ENCODE peak calls at places on chromosomes 11 and 22, in eight cellular contexts. Q is mesenchymal stem cell, X is IMR-90, Y is fibroblast of lung, W is PC-3, G is HCT116, H is H9, B is HepG2. Z is an unnamed sample.

GRCh38 chr22:49917997-49918910 is at the start of the genes ALG12 and CRELD2:
- DNase-seq in Q (peak), X (peak), Y (peak), W (peak), G (peak), H (peak), B (peak), Z (peak)

GRCh38 chr11:65764434-65764833 is 16.3 kb downstream of the AP5B1 start:
- DNase-seq in Q (no peak), X (no peak), Y (no peak), W (no peak), G (no peak), H (no peak), B (peak), Z (no peak)

GRCh38 chr11:67055812-67056211 is 835 bp upstream of the RHOD start:
- DNase-seq in Q (no peak), X (peak), Y (no peak), W (peak), G (no peak), H (no peak), B (no peak), Z (peak)

GRCh38 chr11:2257023-2257700 is 13.2 kb downstream of the ASCL2 start:
- DNase-seq in Q (no peak), X (no peak), Y (no peak), W (peak), G (no peak), H (peak), B (no peak), Z (peak)

GRCh38 chr11:114416441-114416928 is 16.0 kb downstream of the RBM7 start:
- DNase-seq in Q (peak), X (peak), Y (peak), W (peak), G (no peak), H (no peak), B (no peak), Z (no peak)

GRCh38 chr11:85040166-85040565 is 587.0 kb downstream of the DLG2 start:
- DNase-seq in Q (no peak), X (peak), Y (peak), W (no peak), G (no peak), H (no peak), B (no peak), Z (no peak)

GRCh38 chr11:66020618-66021357 is 5.5 kb downstream of the CATSPER1 start:
- DNase-seq in Q (peak), X (peak), Y (peak), W (peak), G (no peak), H (no peak), B (no peak), Z (peak)

GRCh38 chr11:87125257-87125656 is 87.5 kb downstream of the TMEM135 start:
- DNase-seq in Q (no peak), X (no peak), Y (no peak), W (no peak), G (no peak), H (no peak), B (no peak), Z (no peak)

GRCh38 chr22:33111491-33111890 is 53.3 kb upstream of the SYN3 start:
- DNase-seq in Q (no peak), X (no peak), Y (no peak), W (no peak), G (no peak), H (no peak), B (no peak), Z (peak)

GRCh38 chr22:20578707-20579106 is 71.3 kb downstream of the MED15 start:
- DNase-seq in Q (no peak), X (no peak), Y (no peak), W (no peak), G (no peak), H (no peak), B (no peak), Z (peak)

GRCh38 chr22:22403771-22404170 is 104.8 kb downstream of the ZNF280B start:
- DNase-seq in Q (no peak), X (no peak), Y (no peak), W (no peak), G (no peak), H (no peak), B (peak), Z (no peak)

GRCh38 chr11:86596861-86597632 is 75.4 kb downstream of the ME3 start:
- DNase-seq in Q (peak), X (peak), Y (no peak), W (no peak), G (no peak), H (no peak), B (no peak), Z (no peak)

GRCh38 chr22:20624161-20624616 is 116.8 kb downstream of the MED15 start:
- DNase-seq in Q (peak), X (peak), Y (no peak), W (peak), G (no peak), H (no peak), B (no peak), Z (peak)

GRCh38 chr11:6152126-6152525 is 18.0 kb downstream of the OR52B2 start:
- DNase-seq in Q (no peak), X (no peak), Y (no peak), W (no peak), G (no peak), H (no peak), B (no peak), Z (no peak)

GRCh38 chr22:50563410-50564160 is 866 bp upstream of the SYCE3 start:
- DNase-seq in Q (no peak), X (no peak), Y (no peak), W (no peak), G (no peak), H (no peak), B (peak), Z (peak)

GRCh38 chr22:19220867-19221266 is 42.3 kb upstream of the SLC25A1 start:
- DNase-seq in Q (no peak), X (no peak), Y (no peak), W (no peak), G (no peak), H (no peak), B (no peak), Z (peak)

GRCh38 chr22:27244328-27244727 is 557.2 kb downstream of the MN1 start:
- DNase-seq in Q (no peak), X (no peak), Y (no peak), W (no peak), G (no peak), H (no peak), B (no peak), Z (no peak)

GRCh38 chr11:216081-216974 is 8.8 kb downstream of the RIC8A start:
- DNase-seq in Q (peak), X (no peak), Y (no peak), W (no peak), G (no peak), H (peak), B (peak), Z (peak)

GRCh38 chr11:79237676-79238075 is 203.2 kb downstream of the TENM4 start:
- DNase-seq in Q (peak), X (peak), Y (peak), W (no peak), G (no peak), H (no peak), B (no peak), Z (peak)

GRCh38 chr11:70304208-70304603 is 33.7 kb downstream of the PPFIA1 start:
- DNase-seq in Q (no peak), X (no peak), Y (no peak), W (no peak), G (no peak), H (no peak), B (no peak), Z (no peak)

GRCh38 chr11:61905067-61905696 is 12.2 kb downstream of the RAB3IL1 start:
- DNase-seq in Q (no peak), X (no peak), Y (no peak), W (no peak), G (no peak), H (no peak), B (no peak), Z (peak)

GRCh38 chr22:29146771-29147170 is 58.9 kb upstream of the EMID1 start:
- DNase-seq in Q (no peak), X (no peak), Y (no peak), W (no peak), G (no peak), H (peak), B (no peak), Z (no peak)

GRCh38 chr11:1482581-1483444 is 3.8 kb downstream of the MOB2 start:
- DNase-seq in Q (no peak), X (no peak), Y (no peak), W (no peak), G (no peak), H (no peak), B (no peak), Z (peak)

GRCh38 chr22:37746366-37747089 is 49.7 kb downstream of the TRIOBP start:
- DNase-seq in Q (no peak), X (no peak), Y (no peak), W (no peak), G (no peak), H (no peak), B (no peak), Z (no peak)

GRCh38 chr22:23837496-23837859 is 1.3 kb downstream of the DERL3 start:
- DNase-seq in Q (no peak), X (no peak), Y (no peak), W (no peak), G (no peak), H (no peak), B (no peak), Z (no peak)

GRCh38 chr11:70815485-70815832 is 417.1 kb downstream of the CTTN start:
- DNase-seq in Q (no peak), X (no peak), Y (no peak), W (no peak), G (no peak), H (no peak), B (no peak), Z (no peak)

GRCh38 chr11:65867284-65868071 is 5.1 kb downstream of the EFEMP2 start:
- DNase-seq in Q (no peak), X (no peak), Y (no peak), W (no peak), G (no peak), H (peak), B (no peak), Z (peak)

GRCh38 chr22:38513063-38513462 is 7.0 kb upstream of the DDX17 start:
- DNase-seq in Q (no peak), X (no peak), Y (no peak), W (peak), G (no peak), H (peak), B (peak), Z (no peak)

GRCh38 chr11:69999721-70000120 is 78.4 kb upstream of the ANO1 start:
- DNase-seq in Q (no peak), X (no peak), Y (no peak), W (no peak), G (no peak), H (peak), B (no peak), Z (no peak)

GRCh38 chr11:71222318-71223080 is 29.9 kb downstream of the SHANK2 start:
- DNase-seq in Q (no peak), X (no peak), Y (peak), W (no peak), G (no peak), H (no peak), B (no peak), Z (peak)

GRCh38 chr11:102926517-102926916 is 29.0 kb downstream of the MMP13 start:
- DNase-seq in Q (no peak), X (no peak), Y (no peak), W (no peak), G (no peak), H (no peak), B (no peak), Z (no peak)

GRCh38 chr22:37896181-37896592 is 9.9 kb upstream of the MICALL1 start:
- DNase-seq in Q (peak), X (peak), Y (no peak), W (peak), G (no peak), H (peak), B (peak), Z (peak)

GRCh38 chr22:19037282-19038163 is 84.7 kb downstream of the DGCR2 start:
- DNase-seq in Q (no peak), X (no peak), Y (no peak), W (no peak), G (no peak), H (no peak), B (no peak), Z (peak)

GRCh38 chr11:69157156-69157821 is 1.6 kb downstream of the SMIM38 start:
- DNase-seq in Q (no peak), X (peak), Y (peak), W (no peak), G (no peak), H (no peak), B (peak), Z (peak)

GRCh38 chr22:26318975-26319374 is 110.1 kb upstream of the ASPHD2 start:
- DNase-seq in Q (no peak), X (no peak), Y (no peak), W (peak), G (no peak), H (no peak), B (peak), Z (no peak)

GRCh38 chr11:75146711-75147110 is 4.2 kb upstream of the SLCO2B1 start:
- DNase-seq in Q (no peak), X (no peak), Y (no peak), W (no peak), G (no peak), H (no peak), B (no peak), Z (no peak)

DNA sequence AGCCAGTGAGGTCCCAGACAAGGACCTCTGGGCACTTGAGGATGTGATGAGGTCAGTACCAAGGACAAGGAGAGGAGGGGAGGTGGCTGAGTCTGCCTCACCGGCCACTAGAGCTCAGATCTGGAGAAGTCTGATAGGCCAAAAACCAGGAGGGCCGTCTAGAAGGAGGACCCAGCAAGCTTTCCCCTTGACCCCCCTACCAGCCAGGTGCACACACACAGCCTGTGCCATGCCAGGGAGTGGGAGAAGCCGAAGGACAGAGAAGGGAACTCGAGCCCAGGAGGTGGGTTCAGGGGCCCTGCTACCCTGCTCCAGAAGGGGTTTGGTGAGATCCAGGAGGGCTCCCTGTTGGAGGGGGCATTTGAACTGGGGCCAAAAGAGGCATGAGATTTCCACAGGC is 64.9 kb downstream of the MPPED1 start:
- DNase-seq in Q (no peak), X (no peak), Y (no peak), W (no peak), G (no peak), H (no peak), B (no peak), Z (no peak)
- H2AFZ ChIP-seq in Q (no peak), X (no peak), Y (no peak), W (no peak), G (no peak), H (no peak), B (no peak), Z (no peak)

DNA sequence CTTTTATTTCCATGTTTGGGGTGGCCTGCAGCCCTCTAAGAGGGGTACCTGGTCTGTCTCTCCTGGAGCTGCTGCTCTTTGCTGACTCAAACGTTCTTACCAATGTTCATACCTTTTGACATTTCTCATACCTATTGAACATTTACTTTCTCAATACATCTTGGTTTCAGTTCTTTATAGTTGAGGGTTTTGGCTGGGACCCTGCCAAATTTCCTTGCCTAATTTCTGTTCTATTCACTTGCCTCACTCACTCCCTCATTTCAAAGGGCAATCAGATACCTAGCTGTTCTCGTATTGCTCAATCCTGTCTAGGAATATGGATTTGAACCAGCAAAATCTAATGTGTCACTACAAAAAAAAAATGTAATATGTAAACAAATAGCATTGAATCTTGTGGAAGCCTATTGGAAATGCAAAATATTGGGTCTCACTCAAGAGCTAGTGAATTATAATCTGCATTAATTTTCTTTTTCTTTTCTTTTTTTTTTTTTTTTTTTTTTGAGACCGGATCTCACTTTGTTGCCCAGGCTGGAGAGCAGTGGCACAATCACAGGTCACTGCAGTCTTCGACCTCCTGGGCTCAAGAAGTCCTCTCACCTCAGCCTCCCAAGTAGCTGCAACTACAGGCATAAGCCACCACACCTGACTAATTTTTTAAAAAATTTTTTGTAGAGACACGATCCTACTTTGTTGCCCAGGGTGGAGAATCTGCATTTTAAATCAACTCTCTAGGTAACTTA is 7.5 kb downstream of the OR6M1 start:
- DNase-seq in Q (no peak), X (no peak), Y (no peak), W (no peak), G (no peak), H (no peak), B (no peak), Z (peak)
- H2AFZ ChIP-seq in Q (no peak), X (no peak), Y (no peak), W (no peak), G (no peak), H (no peak), B (no peak), Z (no peak)

DNA sequence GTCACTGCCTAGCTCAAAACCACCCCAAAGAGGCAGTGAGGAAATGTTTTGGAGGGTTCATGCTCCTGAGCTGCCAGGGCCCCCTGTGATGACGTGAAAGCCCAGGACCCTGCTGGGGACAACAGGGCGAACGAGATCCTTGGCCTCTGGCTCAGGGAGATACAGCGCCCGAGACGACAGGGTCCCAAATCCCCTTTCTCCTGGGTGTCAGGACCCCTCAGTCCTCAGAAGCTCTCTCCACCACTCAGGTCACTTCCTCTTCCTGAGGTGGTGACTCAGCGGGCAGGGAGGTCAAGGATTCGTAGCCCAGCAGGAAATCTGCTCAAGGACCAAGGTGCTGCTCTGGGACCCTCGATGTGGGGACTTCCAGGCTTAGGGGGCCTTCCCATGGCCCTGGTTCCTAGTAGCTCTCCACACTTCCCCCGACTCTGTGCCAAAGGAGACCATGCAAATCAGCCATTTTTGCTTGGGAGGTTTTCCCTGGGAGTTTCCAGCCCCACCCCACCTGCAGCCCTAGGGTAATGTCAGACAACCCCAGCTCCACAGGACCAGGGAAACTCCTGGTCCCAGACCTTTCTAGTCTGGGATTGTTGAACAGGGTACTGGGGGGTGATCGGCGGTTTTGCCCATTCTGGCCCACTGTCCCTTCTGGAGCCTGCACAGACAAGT is 12.8 kb downstream of the BCL9L start:
- DNase-seq in Q (peak), X (peak), Y (no peak), W (peak), G (no peak), H (no peak), B (no peak), Z (peak)
- H2AFZ ChIP-seq in Q (no peak), X (peak), Y (no peak), W (no peak), G (no peak), H (no peak), B (no peak), Z (no peak)

GRCh38 chr11:10307022-10307410 is 2.1 kb downstream of the ADM start:
- DNase-seq in Q (no peak), X (no peak), Y (no peak), W (peak), G (no peak), H (no peak), B (peak), Z (no peak)
- H2AFZ ChIP-seq in Q (no peak), X (peak), Y (no peak), W (peak), G (no peak), H (no peak), B (no peak), Z (no peak)

GRCh38 chr11:117511981-117512448 is 184.4 kb downstream of the CEP164 start:
- DNase-seq in Q (no peak), X (no peak), Y (no peak), W (no peak), G (no peak), H (no peak), B (peak), Z (no peak)
- H2AFZ ChIP-seq in Q (no peak), X (no peak), Y (no peak), W (no peak), G (no peak), H (no peak), B (no peak), Z (no peak)

GRCh38 chr11:122523841-122524531 is 131.5 kb upstream of the UBASH3B start:
- DNase-seq in Q (no peak), X (no peak), Y (no peak), W (no peak), G (no peak), H (peak), B (no peak), Z (no peak)
- H2AFZ ChIP-seq in Q (no peak), X (peak), Y (no peak), W (no peak), G (no peak), H (no peak), B (no peak), Z (no peak)

GRCh38 chr11:128328955-128329551 is 258.3 kb downstream of the ETS1 start:
- DNase-seq in Q (no peak), X (no peak), Y (no peak), W (no peak), G (no peak), H (no peak), B (no peak), Z (no peak)
- H2AFZ ChIP-seq in Q (no peak), X (peak), Y (no peak), W (no peak), G (no peak), H (no peak), B (no peak), Z (no peak)

GRCh38 chr11:64206457-64207246 is at the start of gene FERMT3:
- DNase-seq in Q (no peak), X (no peak), Y (no peak), W (no peak), G (no peak), H (no peak), B (no peak), Z (peak)
- H2AFZ ChIP-seq in Q (no peak), X (peak), Y (no peak), W (no peak), G (no peak), H (no peak), B (no peak), Z (peak)

DNA sequence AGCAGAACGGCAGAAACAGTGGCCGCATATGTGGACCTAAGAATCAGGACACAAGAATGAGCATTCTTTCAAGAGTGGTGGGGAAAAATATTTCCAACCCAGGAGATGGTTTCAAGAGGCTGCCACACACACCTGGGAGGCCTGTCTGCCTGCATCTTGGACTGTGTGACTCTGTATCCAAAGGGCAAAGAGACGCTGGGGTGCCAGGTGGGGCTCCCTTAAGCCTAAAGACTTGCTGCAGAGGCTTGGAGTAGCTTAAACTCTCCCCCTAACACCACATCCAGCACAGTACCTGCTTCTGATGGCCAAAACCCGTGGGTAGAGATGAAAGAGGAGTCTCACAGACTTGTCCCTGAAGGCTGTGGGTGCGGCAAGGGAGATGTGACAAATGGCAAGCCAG is 3.5 kb downstream of the CXCR5 start:
- DNase-seq in Q (no peak), X (no peak), Y (no peak), W (no peak), G (no peak), H (no peak), B (no peak), Z (no peak)
- H2AFZ ChIP-seq in Q (no peak), X (peak), Y (no peak), W (no peak), G (no peak), H (no peak), B (no peak), Z (peak)